ENCODE peak calls at places on chromosome 9, in ten cellular contexts. U is activated CD4-positive, alpha-beta memory T cell treated with anti-CD3 and anti-CD28 coated beads, Interleukin-2, amount 10 ng/mL, durations not matched to agents 7 days and 5 days; L is endothelial cell of umbilical vein; D is GM23248; C is ACHN; J is LoVo; F is ELR; P is hypothalamus; G is K562; X is glomerular endothelial cell. K is an unnamed sample.

GRCh38 chr9:5455181-5455580 is 4.8 kb downstream of the CD274 start:
- DNase-seq in U (no peak), L (peak), D (peak), C (peak), J (no peak), F (peak), P (no peak), G (no peak), X (no peak), K (peak)

GRCh38 chr9:136061405-136061804 is 33.7 kb downstream of the NACC2 start:
- DNase-seq in U (no peak), L (no peak), D (no peak), C (no peak), J (no peak), F (no peak), P (no peak), G (no peak), X (no peak), K (no peak)

GRCh38 chr9:111438576-111439235 is 45.5 kb downstream of the ECPAS start:
- DNase-seq in U (no peak), L (peak), D (no peak), C (no peak), J (no peak), F (no peak), P (no peak), G (no peak), X (no peak), K (peak)

GRCh38 chr9:83280259-83280658 is 217.3 kb upstream of the RASEF start:
- DNase-seq in U (no peak), L (peak), D (peak), C (peak), J (no peak), F (peak), P (no peak), G (no peak), X (no peak), K (peak)

GRCh38 chr9:13960011-13960765 is 353.8 kb downstream of the NFIB start:
- DNase-seq in U (no peak), L (peak), D (no peak), C (no peak), J (no peak), F (no peak), P (no peak), G (no peak), X (no peak), K (no peak)

GRCh38 chr9:129619787-129620668 is 873 bp downstream of the C9orf50 start:
- DNase-seq in U (no peak), L (no peak), D (peak), C (peak), J (no peak), F (peak), P (no peak), G (peak), X (no peak), K (peak)

GRCh38 chr9:35790385-35791291 is 753 bp upstream of the NPR2 start:
- DNase-seq in U (peak), L (peak), D (peak), C (peak), J (peak), F (peak), P (peak), G (peak), X (no peak), K (peak)

GRCh38 chr9:110952018-110952864 is 86.0 kb downstream of the LPAR1 start:
- DNase-seq in U (no peak), L (no peak), D (peak), C (no peak), J (peak), F (peak), P (no peak), G (no peak), X (no peak), K (no peak)

GRCh38 chr9:132552041-132552440 is 30.4 kb upstream of the BARHL1 start:
- DNase-seq in U (no peak), L (no peak), D (no peak), C (no peak), J (no peak), F (no peak), P (no peak), G (no peak), X (no peak), K (no peak)